ENCODE peak calls at places on chromosome 10, in five cellular contexts. V is thoracic aorta; T is HepG2; B is stimulated activated effector memory CD8-positive, alpha-beta T cell treated with anti-CD3 and anti-CD28 coated beads, Interleukin-12 subunit alpha, Interleukin-12 subunit beta, amount 100 ng/mL, for 72 hours; Q is DND-41. C is an unnamed sample.
A peak's percentile ranks its signal among the peaks of the same experiment; 100 is the strongest.

GRCh38 chr10:33461295-33461640 is 126.8 kb upstream of the NRP1 start:
- ATAC-seq in V (no peak), T (no peak), B (no peak), Q (no peak), C (no peak)

GRCh38 chr10:109994711-109995110 is 13.1 kb upstream of the ADD3 start:
- ATAC-seq in V (no peak), T (no peak), B (no peak), Q (no peak), C (no peak)

GRCh38 chr10:131980757-131981428 is 830 bp downstream of the BNIP3 start:
- ATAC-seq in V (no peak), T (peak; percentile 44), B (no peak), Q (no peak), C (no peak)

GRCh38 chr10:103834436-103835095 is 20.8 kb downstream of the SH3PXD2A start:
- ATAC-seq in V (no peak), T (no peak), B (no peak), Q (no peak), C (peak; percentile 26)

GRCh38 chr10:22677333-22677732 is 37.0 kb downstream of the PIP4K2A start:
- ATAC-seq in V (no peak), T (no peak), B (no peak), Q (no peak), C (no peak)

GRCh38 chr10:71258446-71259145 is 46.2 kb downstream of the UNC5B start:
- ATAC-seq in V (no peak), T (no peak), B (no peak), Q (no peak), C (no peak)

GRCh38 chr10:103814626-103815370 is 40.6 kb downstream of the SH3PXD2A start:
- ATAC-seq in V (no peak), T (no peak), B (no peak), Q (no peak), C (no peak)

GRCh38 chr10:132337019-132337418 is 5.0 kb downstream of the LRRC27 start:
- ATAC-seq in V (no peak), T (peak; percentile 22), B (no peak), Q (no peak), C (no peak)

GRCh38 chr10:19815036-19815435 is 1.2 kb upstream of the PLXDC2 start:
- ATAC-seq in V (no peak), T (no peak), B (no peak), Q (no peak), C (no peak)

GRCh38 chr10:128095023-128095752 is 31.0 kb downstream of the MKI67 start:
- ATAC-seq in V (no peak), T (peak; percentile 19), B (peak; percentile 90), Q (peak; percentile 41), C (no peak)

GRCh38 chr10:88386204-88386877 is 196.8 kb downstream of the RNLS start:
- ATAC-seq in V (no peak), T (peak; percentile 77), B (no peak), Q (peak; percentile 7), C (no peak)

GRCh38 chr10:17472481-17473227 is 18.3 kb upstream of the ST8SIA6 start:
- ATAC-seq in V (no peak), T (no peak), B (no peak), Q (no peak), C (no peak)

GRCh38 chr10:19945275-19945674 is 129.0 kb downstream of the PLXDC2 start:
- ATAC-seq in V (no peak), T (no peak), B (no peak), Q (no peak), C (peak; percentile 64)

GRCh38 chr10:6576326-6576725 is 3.8 kb downstream of the PRKCQ start:
- ATAC-seq in V (no peak), T (no peak), B (no peak), Q (peak; percentile 17), C (no peak)

GRCh38 chr10:31944071-31944433 is 15.4 kb upstream of the ARHGAP12 start:
- ATAC-seq in V (no peak), T (peak; percentile 10), B (no peak), Q (no peak), C (no peak)

GRCh38 chr10:132371641-132372081 is 25.3 kb upstream of the PWWP2B start:
- ATAC-seq in V (no peak), T (peak; percentile 72), B (peak; percentile 32), Q (peak; percentile 72), C (no peak)

GRCh38 chr10:49512121-49512809 is 26.7 kb downstream of the ERCC6 start:
- ATAC-seq in V (no peak), T (peak; percentile 87), B (peak; percentile 61), Q (peak; percentile 57), C (no peak)

GRCh38 chr10:121823993-121824463 is 103.8 kb downstream of the ATE1 start:
- ATAC-seq in V (no peak), T (peak; percentile 68), B (peak; percentile 29), Q (peak; percentile 66), C (no peak)

GRCh38 chr10:119460369-119461195 is 81.9 kb downstream of the RGS10 start:
- ATAC-seq in V (no peak), T (peak; percentile 55), B (peak; percentile 5), Q (no peak), C (no peak)

GRCh38 chr10:79241990-79242619 is 105.2 kb upstream of the PPIF start:
- ATAC-seq in V (no peak), T (no peak), B (peak; percentile 68), Q (no peak), C (peak; percentile 51)

GRCh38 chr10:15775513-15775912 is 55.8 kb upstream of the ITGA8 start:
- ATAC-seq in V (peak; percentile 86), T (no peak), B (no peak), Q (no peak), C (peak; percentile 43)

GRCh38 chr10:62045765-62046521 is 144.4 kb downstream of the ARID5B start:
- ATAC-seq in V (no peak), T (peak; percentile 3), B (no peak), Q (no peak), C (peak; percentile 26)

GRCh38 chr10:57898231-57898630 is 369.5 kb downstream of the IPMK start:
- ATAC-seq in V (no peak), T (no peak), B (no peak), Q (no peak), C (no peak)

GRCh38 chr10:6019796-6020195 is 42.4 kb downstream of the IL2RA start:
- ATAC-seq in V (no peak), T (no peak), B (peak; percentile 2), Q (no peak), C (no peak)

GRCh38 chr10:82150123-82150900 is 275.3 kb downstream of the NRG3 start:
- ATAC-seq in V (no peak), T (no peak), B (no peak), Q (no peak), C (no peak)

GRCh38 chr10:92995509-92995908 is 65.1 kb upstream of the CYP26C1 start:
- ATAC-seq in V (no peak), T (no peak), B (no peak), Q (no peak), C (no peak)

GRCh38 chr10:102856758-102857424 is 2.8 kb downstream of the BORCS7 start:
- ATAC-seq in V (no peak), T (no peak), B (no peak), Q (no peak), C (no peak)

GRCh38 chr10:856405-857157 is 74.9 kb downstream of the LARP4B start:
- ATAC-seq in V (no peak), T (no peak), B (no peak), Q (no peak), C (no peak)

GRCh38 chr10:33041783-33042437 is 83.9 kb upstream of the ITGB1 start:
- ATAC-seq in V (no peak), T (no peak), B (no peak), Q (no peak), C (no peak)

GRCh38 chr10:132192991-132193670 is 6.4 kb downstream of the DPYSL4 start:
- ATAC-seq in V (no peak), T (no peak), B (no peak), Q (no peak), C (no peak)

GRCh38 chr10:80662429-80663211 is 124.9 kb downstream of the SH2D4B start:
- ATAC-seq in V (peak; percentile 83), T (peak; percentile 86), B (peak; percentile 52), Q (peak; percentile 83), C (peak; percentile 90)

GRCh38 chr10:77436257-77436780 is 201.3 kb downstream of the KCNMA1 start:
- ATAC-seq in V (no peak), T (no peak), B (no peak), Q (no peak), C (no peak)

GRCh38 chr10:88895252-88895651 is 15.2 kb downstream of the STAMBPL1 start:
- ATAC-seq in V (no peak), T (peak; percentile 90), B (no peak), Q (no peak), C (no peak)

GRCh38 chr10:110737886-110738634 is 93.9 kb downstream of the RBM20 start:
- ATAC-seq in V (peak; percentile 15), T (no peak), B (no peak), Q (no peak), C (no peak)

GRCh38 chr10:60155945-60156683 is 233.6 kb downstream of the ANK3 start:
- ATAC-seq in V (no peak), T (no peak), B (no peak), Q (no peak), C (no peak)

GRCh38 chr10:6141296-6142151 is 52.7 kb downstream of the RBM17 start:
- ATAC-seq in V (peak; percentile 39), T (peak; percentile 24), B (peak; percentile 71), Q (no peak), C (no peak)

GRCh38 chr10:19817251-19818046 is 1.2 kb downstream of the PLXDC2 start:
- ATAC-seq in V (no peak), T (peak; percentile 18), B (no peak), Q (no peak), C (no peak)

C was measured in gastroesophageal sphincter.